ENCODE peak calls at places on chromosomes 3 and 15, in seven cellular contexts. W is neuronal stem cell, B is GM23248, M is endodermal cell, H is T follicular helper cell, S is T-helper 2 cell, Y is endothelial cell. D is an unnamed sample.

GRCh38 chr3:101721650-101721917 is 2.8 kb upstream of the CEP97 start:
- DNase-seq in Y (no peak), M (no peak), S (no peak), B (no peak), W (no peak), H (no peak), D (no peak)

GRCh38 chr3:59549972-59550371 is 500.1 kb upstream of the CFAP20DC start:
- DNase-seq in H (no peak), M (no peak), B (no peak), W (no peak), Y (no peak), S (no peak), D (no peak)

GRCh38 chr15:57784081-57784488 is 77.6 kb downstream of the POLR2M start:
- DNase-seq in W (no peak), M (no peak), S (no peak), B (peak), Y (no peak), H (no peak), D (peak)

GRCh38 chr3:63193647-63194046 is 84.5 kb upstream of the SYNPR start:
- DNase-seq in W (peak), H (no peak), S (no peak), B (peak), M (no peak), Y (no peak), D (peak)

GRCh38 chr3:111045564-111045963 is 26.1 kb upstream of the NECTIN3 start:
- DNase-seq in S (no peak), B (peak), H (no peak), Y (no peak), M (no peak), W (no peak), D (no peak)

GRCh38 chr3:88852606-88853005 is 254.8 kb upstream of the EPHA3 start:
- DNase-seq in B (no peak), M (no peak), Y (no peak), H (no peak), W (no peak), S (no peak), D (no peak)

GRCh38 chr15:100114526-100114925 is 227.2 kb downstream of the ADAMTS17 start:
- DNase-seq in W (peak), M (no peak), Y (no peak), H (no peak), S (no peak), B (no peak), D (no peak)

GRCh38 chr3:114093596-114093995 is 37.1 kb downstream of the QTRT2 start:
- DNase-seq in Y (no peak), W (no peak), H (no peak), B (peak), S (no peak), M (no peak), D (peak)

GRCh38 chr3:113166719-113167492 is 44.5 kb upstream of the BOC start:
- DNase-seq in H (no peak), M (peak), S (no peak), Y (peak), B (peak), W (peak), D (no peak)

GRCh38 chr3:67090472-67090871 is 92.4 kb downstream of the KBTBD8 start:
- DNase-seq in H (no peak), B (peak), Y (no peak), M (no peak), S (no peak), W (no peak), D (peak)

GRCh38 chr3:112302881-112303761 is 9.1 kb upstream of the SLC9C1 start:
- DNase-seq in W (peak), Y (peak), M (peak), B (peak), H (no peak), S (no peak), D (no peak)

GRCh38 chr15:62935300-62936081 is 107.1 kb upstream of the TPM1 start:
- DNase-seq in W (no peak), H (no peak), S (no peak), B (no peak), M (no peak), Y (no peak), D (no peak)

D was measured in HS-5.